ENCODE peak calls at places on chromosome 21, in five cellular contexts. T, L, Z, H and G are unnamed samples.

GRCh38 chr21:44049606-44050005 is 37.5 kb downstream of the TRAPPC10 start:
- DNase-seq in T (no peak), L (no peak), H (no peak), Z (no peak), G (no peak)

GRCh38 chr21:32334980-32335471 is 36.4 kb downstream of the MRAP start:
- DNase-seq in T (no peak), Z (no peak), L (peak), H (no peak), G (no peak)

GRCh38 chr21:16605588-16605987 is 875.8 kb downstream of the USP25 start:
- DNase-seq in Z (no peak), H (no peak), L (no peak), T (no peak), G (no peak)

GRCh38 chr21:46048926-46049889 is 48.7 kb upstream of the COL6A2 start:
- DNase-seq in T (no peak), Z (no peak), H (peak), L (no peak), G (no peak)

GRCh38 chr21:36422279-36423098 is 37.3 kb downstream of the CHAF1B start:
- DNase-seq in Z (no peak), L (no peak), H (peak), T (peak), G (no peak)

GRCh38 chr21:36429672-36430546 is 44.7 kb downstream of the CHAF1B start:
- DNase-seq in Z (no peak), L (no peak), H (peak), T (peak), G (peak)

GRCh38 chr21:45080639-45081414 is 6.4 kb downstream of the ADARB1 start:
- DNase-seq in T (no peak), Z (no peak), H (no peak), L (no peak), G (no peak)

GRCh38 chr21:46199436-46200373 is 15.4 kb upstream of the SPATC1L start:
- DNase-seq in Z (no peak), L (no peak), H (no peak), T (no peak), G (no peak)

GRCh38 chr21:29893687-29894086 is 46.1 kb downstream of the GRIK1 start:
- DNase-seq in H (no peak), T (no peak), Z (no peak), L (no peak), G (no peak)

GRCh38 chr21:45248893-45249381 is 38.8 kb downstream of the POFUT2 start:
- DNase-seq in H (no peak), Z (no peak), T (no peak), L (peak), G (no peak)

GRCh38 chr21:45655071-45655470 is 11.5 kb downstream of the PCBP3 start:
- DNase-seq in L (no peak), H (no peak), T (no peak), Z (no peak), G (no peak)

GRCh38 chr21:26920055-26920454 is 46.8 kb downstream of the ADAMTS5 start:
- DNase-seq in Z (no peak), H (no peak), T (no peak), L (no peak), G (no peak)